ENCODE peak calls at places on chromosome 6, in four cellular contexts. T is progenitor cell of endocrine pancreas; K is C1 segment of cervical spinal cord; S is naive thymus-derived CD4-positive, alpha-beta T cell. E is an unnamed sample.

GRCh38 chr6:111576302-111576701 is 29.4 kb downstream of the TRAF3IP2 start:
- DNase-seq in T (no peak), K (no peak), S (no peak), E (no peak)

GRCh38 chr6:20589266-20589665 is 55.0 kb downstream of the CDKAL1 start:
- DNase-seq in T (no peak), K (no peak), S (no peak), E (no peak)

GRCh38 chr6:18212231-18212630 is 52.1 kb downstream of the DEK start:
- DNase-seq in T (no peak), K (no peak), S (no peak), E (no peak)

GRCh38 chr6:136611133-136611532 is 60.9 kb upstream of the MAP7 start:
- DNase-seq in T (no peak), K (no peak), S (no peak), E (no peak)

GRCh38 chr6:143505537-143505936 is 6.0 kb downstream of the FUCA2 start:
- DNase-seq in T (no peak), K (no peak), S (no peak), E (no peak)

GRCh38 chr6:138970856-138971425 is 17.1 kb downstream of the REPS1 start:
- DNase-seq in T (no peak), K (no peak), S (no peak), E (no peak)

GRCh38 chr6:12593720-12594540 is 122.6 kb upstream of the PHACTR1 start:
- DNase-seq in T (no peak), K (no peak), S (no peak), E (no peak)

GRCh38 chr6:131382646-131383045 is 190.4 kb upstream of the ARG1 start:
- DNase-seq in T (no peak), K (no peak), S (no peak), E (no peak)

GRCh38 chr6:85136310-85136709 is 313.6 kb upstream of the NT5E start:
- DNase-seq in T (no peak), K (no peak), S (no peak), E (no peak)

E was measured in B cell.